ENCODE peak calls at places on chromosomes 16 and 17, in five cellular contexts. R is HepG2, F is HCT116, T is K562, C is SK-N-SH. E is an unnamed sample.

GRCh38 chr17:72996791-72997190 is 95.7 kb downstream of the SLC39A11 start:
- DNase-seq in T (no peak), C (no peak), R (no peak), F (no peak), E (no peak)

GRCh38 chr16:87324411-87325275 is 7.5 kb upstream of the C16orf95 start:
- DNase-seq in T (peak; percentile 76), F (no peak), C (peak; percentile 96), R (peak; percentile 46), E (peak; percentile 62)

GRCh38 chr16:979859-980594 is 1.5 kb upstream of the SOX8 start:
- DNase-seq in C (peak; percentile 48), F (no peak), T (no peak), R (no peak), E (no peak)

GRCh38 chr16:23837553-23838308 is 1.9 kb downstream of the PRKCB start:
- DNase-seq in T (peak; percentile 57), F (no peak), C (no peak), R (no peak), E (peak; percentile 49)

GRCh38 chr17:7443499-7444485 is 1.1 kb upstream of the CHRNB1 start:
- DNase-seq in R (no peak), F (no peak), T (no peak), C (no peak), E (no peak)

GRCh38 chr17:67024736-67025135 is 19.6 kb upstream of the CACNG1 start:
- DNase-seq in T (no peak), R (no peak), F (no peak), C (no peak), E (no peak)

GRCh38 chr17:78242024-78242742 is 10.8 kb downstream of the TMEM235 start:
- DNase-seq in C (no peak), T (no peak), R (no peak), F (no peak), E (peak; percentile 92)

GRCh38 chr17:76202516-76202915 is 37.8 kb downstream of the RNF157 start:
- DNase-seq in T (no peak), R (no peak), F (no peak), C (no peak), E (no peak)

GRCh38 chr16:20867585-20867984 is 32.6 kb downstream of the DCUN1D3 start:
- DNase-seq in T (no peak), C (no peak), R (no peak), F (no peak), E (no peak)

GRCh38 chr17:33438578-33438977 is 145.5 kb upstream of the ASIC2 start:
- DNase-seq in C (no peak), T (peak; percentile 32), F (no peak), R (no peak), E (no peak)

GRCh38 chr16:24668481-24669001 is 60.9 kb upstream of the TNRC6A start:
- DNase-seq in R (no peak), T (no peak), C (no peak), F (no peak), E (no peak)

GRCh38 chr16:82657239-82657638 is 30.5 kb downstream of the CDH13 start:
- DNase-seq in F (no peak), T (no peak), C (no peak), R (no peak), E (no peak)

GRCh38 chr17:61065263-61065773 is 334.3 kb upstream of the TBX2 start:
- DNase-seq in T (no peak), C (peak; percentile 40), R (peak; percentile 86), F (no peak), E (no peak)

GRCh38 chr17:73947281-73947975 is 256.1 kb upstream of the RPL38 start:
- DNase-seq in T (no peak), C (no peak), F (no peak), R (no peak), E (no peak)

GRCh38 chr17:59278401-59278800 is 53.1 kb upstream of the YPEL2 start:
- DNase-seq in C (no peak), R (no peak), T (no peak), F (no peak), E (no peak)

GRCh38 chr16:49528564-49529150 is 155.1 kb downstream of the C16orf78 start:
- DNase-seq in F (no peak), T (no peak), R (no peak), C (peak; percentile 48), E (no peak)

GRCh38 chr16:8330761-8331160 is 259.6 kb downstream of the TMEM114 start:
- DNase-seq in R (no peak), C (no peak), F (no peak), T (no peak), E (no peak)

GRCh38 chr17:75814900-75815373 is 29.3 kb downstream of the UNC13D start:
- DNase-seq in R (no peak), F (no peak), C (peak; percentile 47), T (no peak), E (no peak)

GRCh38 chr16:88368994-88369393 is 13.8 kb upstream of the ZNF469 start:
- DNase-seq in R (no peak), T (no peak), C (no peak), F (no peak), E (no peak)

GRCh38 chr17:40352779-40353394 is 11.7 kb downstream of the GJD3 start:
- DNase-seq in C (no peak), F (no peak), R (peak; percentile 84), T (peak; percentile 61), E (peak; percentile 89)

GRCh38 chr17:21357281-21357680 is 18.9 kb upstream of the KCNJ12 start:
- DNase-seq in R (no peak), C (no peak), F (no peak), T (no peak), E (no peak)

GRCh38 chr17:34713687-34714086 is 134.3 kb downstream of the TMEM132E start:
- DNase-seq in F (no peak), T (no peak), C (no peak), R (no peak), E (no peak)

DNA sequence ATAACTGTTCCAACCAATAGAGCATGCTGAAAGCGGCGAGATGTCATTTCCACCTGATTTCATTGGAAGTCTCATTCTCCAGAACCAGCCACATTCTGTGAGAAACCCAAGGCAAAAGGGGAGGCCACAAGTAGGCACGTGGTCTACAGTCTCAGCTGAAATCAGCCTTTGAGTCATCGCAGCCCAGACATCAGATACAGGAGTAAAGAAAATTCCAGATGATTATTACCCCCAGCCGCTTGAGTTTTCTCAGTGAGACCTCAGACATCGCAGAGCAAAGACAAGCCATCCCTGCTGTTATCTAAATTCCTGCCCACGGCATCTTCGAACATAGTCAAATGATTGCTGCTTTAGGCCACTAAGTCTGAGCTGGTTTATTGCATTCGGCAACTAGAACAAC is 23.1 kb downstream of the STAT3 start:
- DNase-seq in R (no peak), F (no peak), C (no peak), T (peak; percentile 41), E (no peak)
- TF ChIP-seq MAX in R (no peak), F (no peak), C (peak; percentile 83), T (peak; percentile 42), E (no peak)

GRCh38 chr16:85484337-85485295 is 128.5 kb upstream of the GSE1 start:
- DNase-seq in C (no peak), T (no peak), F (no peak), R (no peak), E (peak; percentile 53)

GRCh38 chr16:85481206-85481605 is 131.9 kb upstream of the GSE1 start:
- DNase-seq in C (no peak), R (no peak), F (no peak), T (no peak), E (no peak)

GRCh38 chr16:85481738-85482137 is 131.4 kb upstream of the GSE1 start:
- DNase-seq in R (no peak), F (no peak), C (no peak), T (no peak), E (no peak)

GRCh38 chr16:85485379-85485778 is 127.7 kb upstream of the GSE1 start:
- DNase-seq in R (no peak), C (no peak), F (no peak), T (no peak), E (no peak)

DNA sequence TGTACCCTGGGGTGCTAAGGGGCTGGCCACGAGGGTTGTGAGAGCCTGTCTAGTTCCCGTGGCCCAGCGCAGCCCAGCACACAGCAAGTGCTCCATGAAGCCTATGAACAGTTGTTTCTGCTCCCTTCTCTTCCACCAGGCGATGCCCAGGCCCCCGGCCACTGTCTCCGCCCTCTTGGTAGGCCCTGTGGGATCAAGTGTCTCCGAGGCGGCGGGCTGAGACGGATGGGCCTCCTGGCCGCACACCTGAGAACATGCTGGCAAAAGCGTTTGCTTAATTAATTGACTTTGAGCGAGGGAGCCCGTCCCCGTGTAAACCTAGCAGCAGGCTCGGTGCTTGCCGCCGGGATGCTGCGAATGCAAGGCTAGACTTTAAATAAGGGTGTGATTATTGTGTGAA is 129.7 kb upstream of the GSE1 start:
- DNase-seq in T (no peak), F (no peak), R (no peak), C (no peak), E (no peak)
- TF ChIP-seq CTCF in T (no peak), F (no peak), R (no peak), C (no peak), E (no peak)

GRCh38 chr17:384622-385194 is 32.1 kb upstream of the RPH3AL start:
- DNase-seq in R (no peak), C (no peak), T (no peak), F (no peak), E (no peak)

GRCh38 chr17:385195-385835 is 32.7 kb upstream of the RPH3AL start:
- DNase-seq in R (no peak), C (peak; percentile 74), F (no peak), T (no peak), E (no peak)

GRCh38 chr17:385836-386144 is 33.2 kb upstream of the RPH3AL start:
- DNase-seq in F (no peak), R (no peak), C (no peak), T (no peak), E (no peak)

GRCh38 chr17:388087-388486 is 35.5 kb upstream of the RPH3AL start:
- DNase-seq in F (no peak), T (no peak), R (no peak), C (no peak), E (no peak)

DNA sequence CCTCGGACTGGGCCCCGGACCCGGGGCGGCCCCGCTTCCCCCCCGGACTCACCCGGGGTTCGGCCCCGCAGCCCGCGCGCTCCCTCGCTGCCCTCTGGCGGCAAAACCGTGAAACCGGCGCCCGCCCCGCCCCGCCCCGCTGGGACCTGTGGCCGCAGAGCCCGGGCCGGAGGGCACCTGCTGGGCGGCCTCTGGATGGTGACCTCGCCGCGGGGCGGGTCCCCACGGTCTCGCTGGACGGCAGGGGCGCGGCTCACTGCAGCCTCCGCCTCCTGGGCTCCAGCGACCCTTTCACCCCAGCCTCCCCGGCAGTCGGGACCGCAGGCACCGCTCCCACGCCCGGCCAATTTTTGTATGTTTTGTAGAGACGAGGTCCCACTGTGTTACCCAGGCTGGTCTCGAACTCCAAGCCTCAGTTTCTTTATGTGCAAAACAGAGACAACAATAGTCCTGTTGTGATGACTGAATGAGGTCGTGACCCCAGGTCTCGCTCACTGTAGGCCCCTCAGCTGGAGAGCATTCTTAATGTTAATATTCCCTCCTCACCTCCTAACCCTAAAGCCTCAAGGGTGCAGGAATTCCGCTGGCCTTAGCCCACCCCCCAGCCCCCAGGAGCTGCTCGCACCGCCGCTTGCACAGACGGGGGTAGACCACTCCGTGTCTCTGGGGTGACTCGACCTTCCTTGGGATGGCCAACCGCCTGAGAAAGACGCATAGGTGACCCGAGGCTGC is 33.7 kb upstream of the RPH3AL start:
- DNase-seq in R (peak; percentile 47), F (peak; percentile 6), T (peak; percentile 87), C (peak; percentile 97), E (peak; percentile 55)
- TF ChIP-seq MAX in R (peak; percentile 45), F (no peak), T (no peak), C (no peak), E (no peak)

DNA sequence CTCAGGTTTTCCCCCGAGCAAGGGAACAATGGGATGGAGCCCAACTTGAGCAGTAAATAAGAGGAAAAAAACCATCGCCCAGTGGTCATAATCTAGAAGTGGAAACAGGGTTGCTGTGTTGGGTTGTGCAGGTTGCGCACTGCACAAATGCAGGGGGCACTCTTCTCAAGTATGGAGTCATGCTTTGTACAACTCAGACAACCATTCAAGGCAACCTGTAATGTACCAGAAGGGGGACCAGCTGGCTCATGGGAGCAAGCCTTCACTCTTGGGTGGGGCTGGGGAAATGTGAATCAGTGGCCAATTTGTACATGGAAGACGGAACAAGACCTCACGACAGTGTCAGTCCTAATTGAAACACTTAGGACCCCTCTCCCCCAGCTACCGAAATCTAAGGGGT is 23.9 kb upstream of the LITAF start:
- DNase-seq in C (no peak), R (no peak), F (no peak), T (no peak), E (peak; percentile 53)
- TF ChIP-seq CTCF in C (no peak), R (no peak), F (no peak), T (peak; percentile 42), E (no peak)